ENCODE peak calls at places on chromosomes 6 and 20, in four cellular contexts. L is stimulated activated effector memory CD8-positive, alpha-beta T cell treated with anti-CD3 and anti-CD28 coated beads, Interleukin-12 subunit alpha, Interleukin-12 subunit beta, amount 100 ng/mL, for 72 hours; M is Daoy; N is lung. Z is an unnamed sample.

GRCh38 chr6:13302751-13303667 is 25.3 kb downstream of the TBC1D7 start:
- DNase-seq in L (peak; percentile 86), M (peak; percentile 79), N (peak; percentile 78), Z (peak; percentile 80)

GRCh38 chr6:146287691-146288369 is 255.8 kb upstream of the RAB32 start:
- DNase-seq in L (no peak), M (no peak), N (no peak), Z (peak; percentile 5)

GRCh38 chr6:111605100-111605748 is 454 bp downstream of the TRAF3IP2 start:
- DNase-seq in L (peak; percentile 55), M (peak; percentile 67), N (peak; percentile 67), Z (peak; percentile 77)

GRCh38 chr20:51592564-51592963 is 50.0 kb upstream of the NFATC2 start:
- DNase-seq in L (no peak), M (no peak), N (no peak), Z (no peak)

GRCh38 chr6:53699462-53699861 is 33.9 kb upstream of the KLHL31 start:
- DNase-seq in L (no peak), M (no peak), N (no peak), Z (no peak)

GRCh38 chr6:145187491-145188206 is 547.7 kb downstream of the EPM2A start:
- DNase-seq in L (no peak), M (no peak), N (no peak), Z (no peak)

GRCh38 chr6:18260448-18261106 is 3.8 kb downstream of the DEK start:
- DNase-seq in L (peak; percentile 59), M (peak; percentile 80), N (no peak), Z (peak; percentile 55)

GRCh38 chr20:24990810-24991252 is 1.7 kb downstream of the APMAP start:
- DNase-seq in L (no peak), M (no peak), N (no peak), Z (no peak)

GRCh38 chr20:39453890-39454289 is 491.7 kb downstream of the DHX35 start:
- DNase-seq in L (no peak), M (no peak), N (no peak), Z (no peak)

GRCh38 chr20:45833030-45833882 is at the start of gene SNX21:
- DNase-seq in L (peak; percentile 62), M (peak; percentile 86), N (peak; percentile 80), Z (peak; percentile 96)

GRCh38 chr6:137235686-137236085 is 16.5 kb upstream of the IFNGR1 start:
- DNase-seq in L (no peak), M (no peak), N (no peak), Z (no peak)

GRCh38 chr6:121319112-121319553 is 15.1 kb downstream of the TBC1D32 start:
- DNase-seq in L (no peak), M (no peak), N (no peak), Z (no peak)

GRCh38 chr6:136962661-136963060 is 40.6 kb downstream of the SLC35D3 start:
- DNase-seq in L (no peak), M (peak; percentile 24), N (no peak), Z (no peak)

GRCh38 chr6:25699649-25700048 is 47.6 kb downstream of the SCGN start:
- DNase-seq in L (no peak), M (no peak), N (no peak), Z (no peak)

GRCh38 chr6:153879826-153880225 is 159.2 kb upstream of the OPRM1 start:
- DNase-seq in L (no peak), M (no peak), N (no peak), Z (no peak)

GRCh38 chr6:87151786-87152527 is 3.4 kb upstream of the ZNF292 start:
- DNase-seq in L (peak; percentile 88), M (peak; percentile 57), N (peak; percentile 60), Z (peak; percentile 80)

GRCh38 chr20:50311308-50312001 is 120.8 kb downstream of the CEBPB start:
- DNase-seq in L (no peak), M (no peak), N (no peak), Z (no peak)

GRCh38 chr6:29722773-29723665 is at the start of gene HLA-F:
- DNase-seq in L (peak; percentile 89), M (peak; percentile 92), N (peak; percentile 91), Z (peak; percentile 71)

GRCh38 chr20:1307571-1307971 is 21.4 kb downstream of the SDCBP2 start:
- DNase-seq in L (no peak), M (no peak), N (no peak), Z (no peak)

GRCh38 chr6:36627801-36628246 is 33.7 kb downstream of the SRSF3 start:
- DNase-seq in L (no peak), M (peak; percentile 88), N (peak; percentile 54), Z (peak; percentile 82)

GRCh38 chr6:137832110-137832509 is 34.9 kb upstream of the TNFAIP3 start:
- DNase-seq in L (no peak), M (peak; percentile 88), N (no peak), Z (no peak)

GRCh38 chr6:79878142-79878748 is 69.1 kb downstream of the ELOVL4 start:
- DNase-seq in L (no peak), M (no peak), N (no peak), Z (no peak)